ENCODE peak calls at places on chromosome 20, in nine cellular contexts. Q is OCI-LY7, O is GM20000, L is astrocyte, D is transverse colon, T is fibroblast of mammary gland, E is Peyer's patch, C is endothelial cell of umbilical vein, B is breast epithelium. P is an unnamed sample.

GRCh38 chr20:22080985-22081384 is 375.5 kb downstream of the PAX1 start:
- DNase-seq in E (no peak), L (no peak), Q (no peak), B (no peak), T (peak; percentile 73), D (no peak), O (no peak), C (no peak), P (no peak)

GRCh38 chr20:2914160-2914559 is 40.9 kb downstream of the PTPRA start:
- DNase-seq in L (no peak), Q (peak; percentile 12), D (no peak), C (peak; percentile 36), T (no peak), O (peak; percentile 14), E (no peak), B (no peak), P (no peak)

GRCh38 chr20:25281541-25281991 is 33.7 kb downstream of the PYGB start:
- DNase-seq in O (peak; percentile 62), B (peak; percentile 37), E (peak; percentile 48), D (peak; percentile 78), C (no peak), Q (peak; percentile 97), T (no peak), L (no peak), P (no peak)

GRCh38 chr20:53901064-53901463 is 169.3 kb downstream of the BCAS1 start:
- DNase-seq in B (no peak), E (no peak), L (peak; percentile 89), T (peak; percentile 88), C (peak; percentile 79), D (peak; percentile 28), Q (no peak), O (no peak), P (no peak)

GRCh38 chr20:37381621-37382538 is 35.9 kb downstream of the SRC start:
- DNase-seq in E (peak; percentile 31), C (no peak), Q (peak; percentile 42), B (no peak), L (no peak), O (no peak), T (no peak), D (no peak), P (no peak)

GRCh38 chr20:47066484-47067270 is 172.0 kb downstream of the EYA2 start:
- DNase-seq in Q (no peak), B (no peak), E (no peak), C (no peak), L (peak; percentile 4), O (no peak), T (peak; percentile 24), D (no peak), P (no peak)

GRCh38 chr20:4064118-4064962 is 49.0 kb upstream of the RNF24 start:
- DNase-seq in C (peak; percentile 96), L (peak; percentile 86), E (peak; percentile 84), D (peak; percentile 87), B (peak; percentile 83), T (peak; percentile 99), Q (no peak), O (no peak), P (peak; percentile 74)

GRCh38 chr20:23228912-23229311 is 121.7 kb upstream of the NXT1 start:
- DNase-seq in B (no peak), C (peak; percentile 49), L (peak; percentile 89), Q (no peak), D (no peak), T (peak; percentile 96), E (no peak), O (no peak), P (no peak)

GRCh38 chr20:25540273-25540672 is 45.1 kb downstream of the NINL start:
- DNase-seq in E (no peak), C (no peak), B (no peak), L (no peak), Q (no peak), D (no peak), O (no peak), T (peak; percentile 43), P (no peak)

GRCh38 chr20:237479-237878 is 10.4 kb downstream of the DEFB129 start:
- DNase-seq in O (peak; percentile 33), C (no peak), B (no peak), L (no peak), E (no peak), T (no peak), D (peak; percentile 12), Q (no peak), P (no peak)

GRCh38 chr20:62523473-62524203 is 47.8 kb upstream of the GATA5 start:
- DNase-seq in Q (no peak), B (no peak), C (no peak), D (no peak), O (peak; percentile 74), T (no peak), E (no peak), L (no peak), P (no peak)

GRCh38 chr20:12978613-12979495 is 29.9 kb upstream of the SPTLC3 start:
- DNase-seq in T (no peak), Q (no peak), C (no peak), L (no peak), B (no peak), D (no peak), E (no peak), O (no peak), P (no peak)

DNA sequence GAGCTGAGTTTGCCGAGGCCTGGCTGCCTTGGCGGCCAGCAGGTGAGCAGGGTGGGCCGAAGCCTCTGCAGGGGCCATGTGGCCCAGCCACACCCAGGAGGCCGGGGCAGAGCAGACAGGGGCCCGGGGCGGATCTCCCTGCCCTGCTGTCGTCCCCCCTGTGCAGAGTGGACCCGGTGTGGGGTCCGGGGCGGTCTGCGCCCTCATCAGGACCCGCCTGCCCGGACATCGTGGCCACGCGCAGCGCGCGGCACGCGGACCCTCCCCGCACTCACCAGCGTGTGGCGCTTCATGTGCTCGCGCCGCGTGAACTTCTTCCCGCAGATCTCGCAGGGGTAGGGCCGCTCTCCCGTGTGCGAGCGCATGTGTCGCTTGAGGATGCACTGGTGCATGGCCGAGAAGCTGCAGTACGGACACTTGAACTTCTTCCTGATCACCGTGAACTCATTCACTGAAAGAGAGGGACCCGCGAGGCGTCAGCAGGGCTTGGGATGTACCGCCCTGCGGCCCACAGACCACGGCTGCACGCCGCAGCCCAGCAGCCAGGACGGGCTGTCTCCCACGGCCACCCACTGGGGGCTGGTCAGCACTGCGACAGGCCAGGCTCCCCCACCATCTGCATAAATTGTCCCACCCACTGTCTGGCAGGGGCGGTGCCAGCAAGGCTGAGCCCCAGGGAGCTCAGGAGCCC is 13.0 kb downstream of the SLC2A4RG start:
- DNase-seq in D (no peak), T (no peak), Q (no peak), B (no peak), C (no peak), L (no peak), O (no peak), E (no peak), P (no peak)
- TF ChIP-seq CTCF in D (no peak), T (no peak), Q (peak; percentile 30), B (no peak), C (no peak), L (no peak), O (no peak), E (no peak), P (no peak)

GRCh38 chr20:34755367-34755766 is 51.2 kb downstream of the TP53INP2 start:
- DNase-seq in D (no peak), L (no peak), O (peak; percentile 57), Q (no peak), E (no peak), T (no peak), C (no peak), B (no peak), P (no peak)

GRCh38 chr20:34750484-34750883 is 46.3 kb downstream of the TP53INP2 start:
- DNase-seq in T (no peak), Q (no peak), O (no peak), D (no peak), L (no peak), E (no peak), B (no peak), C (no peak), P (no peak)

GRCh38 chr20:34754611-34755010 is 50.5 kb downstream of the TP53INP2 start:
- DNase-seq in D (no peak), B (no peak), E (no peak), L (no peak), C (no peak), Q (no peak), T (no peak), O (no peak), P (no peak)

GRCh38 chr20:34751453-34751852 is 47.3 kb downstream of the TP53INP2 start:
- DNase-seq in L (peak; percentile 13), O (no peak), E (no peak), B (no peak), T (no peak), Q (no peak), C (no peak), D (no peak), P (no peak)

DNA sequence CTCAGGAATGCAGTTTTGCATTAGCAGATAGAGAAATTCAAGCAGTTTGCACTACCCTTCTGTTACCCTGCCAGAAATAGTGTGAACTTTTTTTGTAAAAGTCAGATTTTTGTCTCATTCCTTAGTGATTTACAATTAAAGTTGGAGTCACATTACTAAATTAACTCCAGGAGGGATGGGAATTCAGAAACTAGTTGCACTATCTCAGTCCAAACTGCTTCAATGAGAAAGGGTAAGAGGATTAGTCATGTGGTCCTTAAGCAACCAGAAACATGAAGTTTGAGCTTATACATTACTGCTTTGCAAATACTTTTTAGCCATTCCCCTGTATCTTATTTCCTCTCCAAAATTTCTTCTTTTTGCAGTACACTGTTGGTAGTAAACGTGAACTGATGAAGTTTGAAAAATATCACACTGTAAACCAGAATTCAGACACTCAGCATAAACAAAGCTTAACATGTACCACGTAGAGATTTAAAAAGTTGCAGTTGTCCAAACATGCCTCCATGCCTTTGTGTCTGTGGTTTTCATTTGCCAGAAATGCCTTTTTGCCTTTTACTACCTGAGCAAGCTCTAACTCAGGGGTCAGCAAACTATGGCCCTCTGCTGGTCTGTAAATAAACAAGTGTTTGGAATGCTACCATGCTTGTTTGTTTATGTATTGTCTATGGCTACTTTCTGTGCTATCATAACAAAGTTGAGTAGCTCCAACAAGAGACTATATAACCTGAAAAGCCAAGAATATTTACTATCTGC is 49.7 kb downstream of the TP53INP2 start:
- DNase-seq in E (no peak), D (no peak), O (no peak), L (peak; percentile 7), T (no peak), Q (no peak), B (no peak), C (no peak), P (no peak)
- TF ChIP-seq CTCF in E (no peak), D (no peak), O (no peak), L (no peak), T (no peak), Q (peak; percentile 23), B (no peak), C (no peak), P (no peak)

DNA sequence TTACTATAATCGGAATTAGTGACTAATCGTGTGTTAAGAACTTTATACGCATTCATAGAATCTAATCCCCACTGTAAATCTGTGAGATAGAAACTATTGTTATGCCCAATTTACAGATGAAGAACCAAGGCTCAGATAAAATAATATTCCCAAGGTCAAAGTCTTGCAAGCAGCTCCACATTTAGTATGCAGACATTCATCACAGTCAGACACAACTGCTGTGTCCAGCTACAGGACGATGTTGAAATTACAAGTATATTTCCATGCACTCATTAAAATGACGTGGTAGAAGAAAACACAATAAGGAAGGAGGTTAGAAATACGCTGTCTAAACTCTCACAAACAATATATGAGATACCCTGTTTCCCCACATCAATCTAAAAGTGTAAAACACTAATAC is 82.5 kb downstream of the PREX1 start:
- DNase-seq in B (no peak), L (no peak), T (peak; percentile 6), C (no peak), D (no peak), E (no peak), O (no peak), Q (no peak), P (no peak)
- TF ChIP-seq CTCF in B (no peak), L (no peak), T (no peak), C (no peak), D (no peak), E (no peak), O (no peak), Q (no peak), P (no peak)

GRCh38 chr20:60009318-60009717 is 51.1 kb downstream of the CDH26 start:
- DNase-seq in B (no peak), L (no peak), E (no peak), T (no peak), C (no peak), O (no peak), Q (no peak), D (no peak), P (no peak)
- TF ChIP-seq CTCF in B (no peak), L (no peak), E (no peak), T (no peak), C (no peak), O (no peak), Q (no peak), D (no peak), P (no peak)

P was measured in omental fat pad.